ENCODE peak calls at places on chromosomes 16 and 17, in four cellular contexts. Y is HepG2, B is HCT116, P is K562. T is an unnamed sample.
A peak's percentile ranks its signal among the peaks of the same experiment; 100 is the strongest.

GRCh38 chr17:62740066-62740465 is 68.0 kb downstream of the MARCHF10 start:
- ATAC-seq in B (no peak), Y (no peak), P (no peak), T (no peak)

GRCh38 chr16:35713762-35714650 is 2254.6 kb downstream of the TP53TG3F start:
- ATAC-seq in Y (no peak), B (no peak), P (no peak), T (no peak)

GRCh38 chr17:9729034-9729650 is 62.2 kb downstream of the DHRS7C start:
- ATAC-seq in P (peak; percentile 47), B (peak; percentile 58), Y (peak; percentile 33), T (no peak)

GRCh38 chr17:34503804-34504203 is 75.6 kb upstream of the TMEM132E start:
- ATAC-seq in Y (no peak), P (no peak), B (no peak), T (no peak)

GRCh38 chr16:11093578-11094074 is 149.3 kb downstream of the CLEC16A start:
- ATAC-seq in Y (no peak), P (no peak), B (peak; percentile 28), T (no peak)

GRCh38 chr17:9924735-9925191 is 19.7 kb upstream of the RCVRN start:
- ATAC-seq in B (peak; percentile 80), P (peak; percentile 82), Y (peak; percentile 85), T (peak; percentile 59)

GRCh38 chr17:78231991-78232759 is 744 bp downstream of the TMEM235 start:
- ATAC-seq in Y (peak; percentile 71), P (no peak), B (no peak), T (no peak)

GRCh38 chr16:11990672-11991390 is 14.3 kb downstream of the SNX29 start:
- ATAC-seq in B (no peak), Y (peak; percentile 10), P (no peak), T (no peak)

GRCh38 chr16:49725651-49726050 is 130.3 kb downstream of the ZNF423 start:
- ATAC-seq in B (no peak), P (no peak), Y (peak; percentile 48), T (no peak)

GRCh38 chr17:59367657-59368045 is 36.2 kb downstream of the YPEL2 start:
- ATAC-seq in P (no peak), Y (peak; percentile 6), B (peak; percentile 82), T (no peak)

GRCh38 chr16:85137323-85138072 is 25.2 kb upstream of the CIBAR2 start:
- ATAC-seq in Y (peak; percentile 85), P (peak; percentile 73), B (no peak), T (peak; percentile 96)

GRCh38 chr17:6660101-6660500 is 8.5 kb downstream of the C17orf100 start:
- ATAC-seq in B (no peak), P (no peak), Y (no peak), T (no peak)

GRCh38 chr17:72476575-72476986 is 355.8 kb downstream of the SOX9 start:
- ATAC-seq in Y (no peak), B (no peak), P (no peak), T (no peak)
- TF ChIP-seq POLR2AphosphoS5 in Y (no peak), B (no peak), P (no peak), T (no peak)

DNA sequence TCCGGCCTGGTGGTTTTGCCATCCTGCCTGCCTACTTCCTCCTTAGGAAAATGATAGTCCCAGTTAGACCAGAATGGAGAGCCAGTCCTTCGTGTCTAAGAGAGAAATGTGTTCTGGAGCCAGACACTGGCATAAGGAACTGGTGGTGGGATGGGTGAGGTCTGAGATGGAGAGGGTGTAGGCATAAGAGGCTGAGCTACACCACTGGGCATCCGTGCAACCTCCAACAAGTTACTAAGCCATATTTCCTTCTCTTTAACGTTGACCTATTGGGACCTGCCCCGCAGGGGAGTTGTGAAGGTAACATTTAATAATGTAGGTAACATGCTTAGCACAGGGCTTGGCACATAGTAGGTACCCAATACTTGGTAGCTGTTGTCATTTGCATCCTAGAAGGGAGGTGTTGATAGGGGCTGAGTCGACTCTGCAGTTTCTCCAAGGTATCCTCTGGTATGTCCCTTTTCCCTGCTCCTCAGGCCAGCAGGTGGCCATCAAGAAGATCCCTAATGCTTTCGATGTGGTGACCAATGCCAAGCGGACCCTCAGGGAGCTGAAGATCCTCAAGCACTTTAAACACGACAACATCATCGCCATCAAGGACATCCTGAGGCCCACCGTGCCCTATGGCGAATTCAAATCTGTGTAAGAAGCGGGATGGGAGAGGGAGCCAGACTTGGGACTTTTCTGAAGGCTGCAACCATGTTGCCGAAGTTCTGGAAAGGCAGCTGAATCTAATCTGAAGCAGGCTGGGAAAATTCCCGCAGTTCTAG is 1.2 kb downstream of the MAPK7 start:
- ATAC-seq in B (no peak), P (no peak), Y (no peak), T (no peak)
- H3K27ac ChIP-seq in B (no peak overlapping the region), P (no peak overlapping the region), Y (no peak overlapping the region), T (peak overlapping the region; percentile 92)

GRCh38 chr17:58001461-58002124 is 5.5 kb downstream of the SRSF1 start:
- ATAC-seq in B (no peak), Y (no peak), P (no peak), T (no peak)
- TF ChIP-seq POLR2AphosphoS5 in B (peak; percentile 52), Y (peak; percentile 28), P (no peak), T (no peak)

GRCh38 chr16:88356124-88356726 is 26.5 kb upstream of the ZNF469 start:
- ATAC-seq in P (no peak), B (no peak), Y (no peak), T (no peak)

GRCh38 chr16:88355389-88356123 is 27.2 kb upstream of the ZNF469 start:
- ATAC-seq in Y (no peak), P (no peak), B (no peak), T (no peak)

GRCh38 chr16:88354229-88355092 is 28.3 kb upstream of the ZNF469 start:
- ATAC-seq in B (no peak), Y (peak; percentile 6), P (no peak), T (no peak)

GRCh38 chr16:88353691-88354090 is 29.1 kb upstream of the ZNF469 start:
- ATAC-seq in P (no peak), B (no peak), Y (no peak), T (no peak)

DNA sequence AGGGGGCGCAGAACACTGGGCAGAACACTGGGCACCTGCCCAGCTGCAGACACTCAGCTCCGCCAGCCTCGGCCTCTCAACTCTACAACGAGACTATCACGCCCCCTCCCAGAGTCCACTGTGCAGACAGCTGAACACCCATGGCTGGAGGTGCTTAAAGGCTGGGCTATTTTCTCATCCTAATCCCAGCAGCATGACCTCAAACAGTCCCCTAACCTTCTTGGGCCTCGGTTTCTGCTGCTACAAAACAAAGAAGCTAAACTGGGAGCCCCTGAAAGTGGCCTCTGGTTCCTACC is 27.7 kb upstream of the ZNF469 start:
- ATAC-seq in B (no peak), Y (peak; percentile 14), P (no peak), T (no peak)
- H3K27ac ChIP-seq in B (no peak overlapping the region), Y (no peak overlapping the region), P (no peak overlapping the region), T (no peak overlapping the region)

DNA sequence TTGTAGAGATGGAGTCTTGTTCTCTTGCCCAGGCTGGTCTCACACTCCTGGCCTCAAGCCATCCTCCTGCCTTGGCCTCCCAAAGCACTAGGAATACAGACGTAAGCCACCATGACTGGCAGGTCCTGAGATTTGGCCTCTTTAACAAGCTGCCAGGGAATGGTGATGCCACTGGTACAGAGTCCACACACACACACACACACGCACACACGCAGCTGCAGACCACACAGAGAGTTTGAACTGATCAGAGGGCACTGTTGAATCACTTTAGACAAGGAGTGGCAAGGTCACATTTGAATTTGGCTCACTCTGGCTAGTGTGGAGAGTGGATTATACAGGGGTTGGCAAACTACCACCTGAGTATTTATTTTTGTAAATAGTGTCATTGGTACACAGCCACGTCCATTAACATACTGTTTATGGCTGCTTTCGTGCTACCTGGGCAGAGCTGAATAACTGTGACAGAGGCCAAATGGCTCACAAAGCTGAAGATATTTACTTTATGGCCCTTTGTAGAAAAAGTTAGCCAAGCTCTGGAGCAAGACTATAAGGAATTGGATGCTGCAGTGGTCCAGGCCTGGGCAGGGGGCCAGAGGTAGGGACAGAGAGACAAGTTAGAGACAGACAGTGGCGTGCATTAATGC is 9.9 kb downstream of the ITPRIPL2 start:
- ATAC-seq in P (no peak), B (no peak), Y (peak; percentile 90), T (no peak)
- TF ChIP-seq POLR2AphosphoS5 in P (no peak), B (no peak), Y (no peak), T (no peak)

GRCh38 chr16:64452446-64452845 is 669.4 kb downstream of the CDH11 start:
- ATAC-seq in P (no peak), B (no peak), Y (no peak), T (no peak)

GRCh38 chr16:64449511-64449910 is 672.4 kb downstream of the CDH11 start:
- ATAC-seq in Y (no peak), B (no peak), P (no peak), T (no peak)

GRCh38 chr16:64445649-64446048 is 676.2 kb downstream of the CDH11 start:
- ATAC-seq in B (no peak), Y (no peak), P (no peak), T (no peak)

GRCh38 chr16:64453643-64454042 is 668.2 kb downstream of the CDH11 start:
- ATAC-seq in Y (no peak), B (no peak), P (no peak), T (no peak)

DNA sequence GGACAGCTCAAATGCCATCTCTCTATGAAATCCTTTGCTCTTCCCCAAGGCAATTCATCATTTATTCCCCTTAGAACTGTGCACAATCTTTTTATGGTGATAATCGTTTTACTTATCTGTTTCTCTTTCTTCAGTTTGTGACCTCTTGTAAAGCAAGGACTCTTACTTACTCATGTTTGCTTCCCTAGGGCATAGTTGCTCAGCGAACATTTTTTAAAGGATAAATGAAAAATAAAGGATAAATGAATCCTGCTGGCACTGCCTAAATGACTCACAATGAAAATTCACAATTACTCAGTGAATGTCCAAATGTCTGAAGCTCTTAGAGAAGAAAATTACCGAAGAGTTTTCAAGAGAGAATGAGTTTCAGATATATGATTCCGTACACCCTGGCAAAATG is 671.7 kb downstream of the CDH11 start:
- ATAC-seq in P (no peak), Y (no peak), B (no peak), T (no peak)
- H3K27ac ChIP-seq in P (no peak overlapping the region), Y (no peak overlapping the region), B (no peak overlapping the region), T (no peak overlapping the region)

DNA sequence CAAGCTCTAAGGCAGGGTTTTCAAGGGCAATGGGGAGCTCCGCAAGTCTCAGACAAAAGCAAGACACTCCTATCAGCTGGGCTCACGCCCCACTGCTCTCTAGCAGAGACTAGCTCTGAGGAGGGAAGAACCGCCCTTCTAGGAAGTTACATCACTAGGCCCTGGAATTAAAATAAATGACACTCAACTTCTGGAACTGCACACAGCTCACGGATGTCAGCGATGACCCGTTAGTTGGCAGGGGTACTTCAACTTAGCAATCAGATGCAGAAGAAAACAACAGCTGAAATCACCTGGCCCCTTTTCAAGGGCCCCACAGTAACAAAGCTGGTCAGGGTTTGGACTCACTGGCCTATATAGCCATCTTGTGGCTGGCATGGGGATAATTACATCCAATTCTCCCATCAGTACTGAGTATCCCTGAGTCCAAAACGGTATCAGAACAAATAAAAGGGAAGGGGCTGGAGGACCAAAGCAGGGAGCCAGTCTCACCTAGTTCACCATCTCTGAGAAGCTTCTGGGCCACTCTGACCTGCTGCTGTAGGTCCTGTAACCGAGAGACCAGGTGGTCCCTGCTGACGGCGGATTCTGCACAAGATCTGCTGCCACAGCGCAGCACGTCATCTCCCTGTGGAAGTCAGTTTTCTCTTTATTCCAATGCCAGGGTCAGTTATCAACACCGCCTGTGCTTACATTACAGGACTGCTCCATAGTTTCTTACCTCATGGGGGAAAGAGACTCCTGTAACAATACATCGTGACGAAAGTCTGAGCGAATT is 22.2 kb downstream of the SERPINF1 start:
- ATAC-seq in B (peak; percentile 69), Y (peak; percentile 87), P (peak; percentile 93), T (peak; percentile 88)
- TF ChIP-seq POLR2AphosphoS5 in B (no peak), Y (no peak), P (no peak), T (peak; percentile 91)

GRCh38 chr16:67009158-67009557 is 19.8 kb upstream of the CBFB start:
- ATAC-seq in B (no peak), Y (peak; percentile 58), P (no peak), T (no peak)
- H3K27ac ChIP-seq in B (no peak overlapping the region), Y (no peak overlapping the region), P (no peak overlapping the region), T (no peak overlapping the region)

GRCh38 chr17:81339502-81340296 is 44.6 kb upstream of the SLC38A10 start:
- ATAC-seq in P (no peak), B (no peak), Y (peak; percentile 72), T (no peak)
- TF ChIP-seq POLR2AphosphoS5 in P (no peak), B (no peak), Y (no peak), T (no peak)